ENCODE peak calls at places on chromosomes 7 and 10, in ten cellular contexts. J, C, N, B, X, O, K, U, E and Q are unnamed samples.

GRCh38 chr7:70432567-70433001 is 699.4 kb upstream of the GALNT17 start:
- DNase-seq in N (no peak), K (no peak), X (no peak), C (no peak), U (no peak), E (no peak), O (peak), J (no peak), B (no peak), Q (no peak)

GRCh38 chr7:37960483-37960882 is 40.0 kb downstream of the EPDR1 start:
- DNase-seq in N (no peak), E (no peak), C (no peak), B (no peak), K (no peak), O (no peak), U (no peak), J (no peak), X (no peak), Q (no peak)

GRCh38 chr10:103748020-103748419 is 107.4 kb downstream of the SH3PXD2A start:
- DNase-seq in C (no peak), U (no peak), X (no peak), J (peak), N (peak), O (no peak), B (no peak), E (no peak), K (no peak), Q (no peak)

GRCh38 chr7:12686234-12686893 is 1.1 kb upstream of the ARL4A start:
- DNase-seq in K (peak), U (peak), C (peak), B (peak), J (peak), X (peak), E (no peak), O (peak), N (peak), Q (peak)

GRCh38 chr10:31321396-31321941 is 2.5 kb downstream of the ZEB1 start:
- DNase-seq in J (no peak), U (peak), O (no peak), K (peak), N (no peak), B (no peak), C (no peak), E (no peak), X (no peak), Q (peak)

GRCh38 chr7:151755131-151755787 is 121.7 kb downstream of the PRKAG2 start:
- DNase-seq in J (no peak), E (no peak), C (peak), B (no peak), K (no peak), N (peak), X (no peak), U (peak), O (no peak), Q (peak)

GRCh38 chr7:45020915-45021314 is 20.9 kb downstream of the CCM2 start:
- DNase-seq in K (no peak), E (no peak), X (no peak), U (no peak), B (no peak), N (no peak), O (no peak), J (no peak), C (no peak), Q (no peak)

GRCh38 chr7:80677629-80678028 is 39.2 kb downstream of the CD36 start:
- DNase-seq in C (no peak), E (no peak), N (no peak), X (no peak), O (no peak), K (no peak), J (no peak), B (no peak), U (no peak), Q (no peak)

GRCh38 chr7:2282185-2282751 is 32.0 kb downstream of the SNX8 start:
- DNase-seq in U (no peak), J (no peak), O (no peak), C (no peak), B (no peak), X (no peak), E (no peak), N (no peak), K (no peak), Q (no peak)

GRCh38 chr10:132304756-132305509 is 2.8 kb downstream of the STK32C start:
- DNase-seq in C (peak), X (no peak), U (no peak), E (no peak), J (no peak), O (no peak), K (no peak), N (no peak), B (no peak), Q (no peak)

GRCh38 chr7:40288827-40289226 is 154.0 kb downstream of the SUGCT start:
- DNase-seq in C (no peak), N (no peak), U (no peak), K (no peak), O (no peak), X (no peak), E (no peak), B (no peak), J (no peak), Q (no peak)

GRCh38 chr7:23214938-23215337 is 31.6 kb upstream of the GPNMB start:
- DNase-seq in N (no peak), U (no peak), K (no peak), J (no peak), C (no peak), B (no peak), E (no peak), O (no peak), X (no peak), Q (no peak)

GRCh38 chr10:116211682-116212081 is 61.3 kb downstream of the GFRA1 start:
- DNase-seq in O (no peak), U (no peak), X (no peak), B (no peak), K (no peak), E (peak), C (no peak), J (no peak), N (no peak), Q (peak)

GRCh38 chr7:101736077-101736476 is 81.3 kb upstream of the CUX1 start:
- DNase-seq in B (no peak), J (no peak), U (no peak), K (no peak), O (no peak), N (no peak), C (no peak), E (no peak), X (no peak), Q (peak)

GRCh38 chr7:2465928-2466327 is 10.3 kb downstream of the GRIFIN start:
- DNase-seq in O (no peak), U (no peak), C (no peak), X (no peak), N (no peak), E (no peak), J (no peak), K (no peak), B (no peak), Q (no peak)

GRCh38 chr10:83957168-83957750 is 182.1 kb upstream of the GHITM start:
- DNase-seq in U (no peak), X (no peak), E (no peak), C (no peak), N (no peak), J (no peak), O (no peak), K (no peak), B (no peak), Q (no peak)

GRCh38 chr7:141729020-141729419 is 9.1 kb upstream of the SSBP1 start:
- DNase-seq in J (no peak), K (no peak), O (no peak), E (no peak), U (no peak), X (no peak), C (no peak), N (no peak), B (no peak), Q (no peak)

GRCh38 chr7:154720016-154720415 is 282.9 kb downstream of the PAXIP1 start:
- DNase-seq in E (no peak), X (no peak), C (no peak), U (no peak), J (no peak), N (no peak), O (no peak), B (no peak), K (no peak), Q (no peak)

GRCh38 chr10:19014034-19014433 is 34.6 kb upstream of the MALRD1 start:
- DNase-seq in J (no peak), X (no peak), C (no peak), B (no peak), E (no peak), N (no peak), K (no peak), U (no peak), O (no peak), Q (peak)

GRCh38 chr10:10359263-10359662 is 658.4 kb upstream of the CELF2 start:
- DNase-seq in U (no peak), O (no peak), J (no peak), B (no peak), N (no peak), E (no peak), X (no peak), K (no peak), C (no peak), Q (no peak)

GRCh38 chr7:50869108-50869716 is 86.5 kb upstream of the GRB10 start:
- DNase-seq in K (no peak), C (no peak), U (no peak), O (no peak), B (peak), J (no peak), X (peak), E (peak), N (no peak), Q (peak)

GRCh38 chr10:35639651-35640311 is 2.3 kb downstream of the FZD8 start:
- DNase-seq in N (peak), O (peak), K (no peak), C (peak), J (peak), B (peak), E (no peak), U (no peak), X (no peak), Q (peak)

GRCh38 chr10:71836594-71836970 is 14.5 kb downstream of the PSAP start:
- DNase-seq in E (no peak), O (no peak), B (no peak), C (no peak), N (no peak), K (no peak), U (no peak), X (no peak), J (no peak), Q (peak)

GRCh38 chr7:80833289-80834104 is 85.4 kb downstream of the SEMA3C start:
- DNase-seq in X (no peak), J (no peak), O (no peak), E (no peak), K (no peak), C (no peak), B (no peak), N (no peak), U (no peak), Q (no peak)

GRCh38 chr7:13034693-13035092 is 347.3 kb downstream of the ARL4A start:
- DNase-seq in N (no peak), J (no peak), E (no peak), C (no peak), X (no peak), B (no peak), U (no peak), K (no peak), O (no peak), Q (no peak)

GRCh38 chr7:143514487-143514886 is 36.8 kb downstream of the TAS2R41 start:
- DNase-seq in B (no peak), C (no peak), K (no peak), E (no peak), X (no peak), U (no peak), O (no peak), N (no peak), J (no peak), Q (no peak)

GRCh38 chr7:24972991-24973390 is 7.0 kb downstream of the OSBPL3 start:
- DNase-seq in U (no peak), N (no peak), O (no peak), B (no peak), C (no peak), X (no peak), E (no peak), J (no peak), K (no peak), Q (peak)

GRCh38 chr10:129843702-129844101 is 120.4 kb downstream of the EBF3 start:
- DNase-seq in N (no peak), J (no peak), C (no peak), K (no peak), U (no peak), B (no peak), X (no peak), E (no peak), O (no peak), Q (no peak)

GRCh38 chr7:102075553-102076135 is 211.0 kb upstream of the SH2B2 start:
- DNase-seq in O (peak), C (no peak), J (no peak), N (no peak), X (no peak), U (no peak), E (no peak), K (no peak), B (no peak), Q (no peak)

GRCh38 chr10:77606751-77607150 is 30.9 kb downstream of the KCNMA1 start:
- DNase-seq in E (no peak), K (no peak), O (no peak), U (no peak), B (no peak), C (no peak), N (no peak), J (no peak), X (no peak), Q (no peak)

GRCh38 chr7:52917982-52918578 is 117.4 kb upstream of the POM121L12 start:
- DNase-seq in N (no peak), O (no peak), U (no peak), C (no peak), E (no peak), B (no peak), J (no peak), K (no peak), X (no peak), Q (no peak)
- TF ChIP-seq CTCF in N (peak), O (no peak), U (no peak), C (no peak), E (no peak), B (no peak), J (no peak), K (no peak), X (peak), Q (no peak)

DNA sequence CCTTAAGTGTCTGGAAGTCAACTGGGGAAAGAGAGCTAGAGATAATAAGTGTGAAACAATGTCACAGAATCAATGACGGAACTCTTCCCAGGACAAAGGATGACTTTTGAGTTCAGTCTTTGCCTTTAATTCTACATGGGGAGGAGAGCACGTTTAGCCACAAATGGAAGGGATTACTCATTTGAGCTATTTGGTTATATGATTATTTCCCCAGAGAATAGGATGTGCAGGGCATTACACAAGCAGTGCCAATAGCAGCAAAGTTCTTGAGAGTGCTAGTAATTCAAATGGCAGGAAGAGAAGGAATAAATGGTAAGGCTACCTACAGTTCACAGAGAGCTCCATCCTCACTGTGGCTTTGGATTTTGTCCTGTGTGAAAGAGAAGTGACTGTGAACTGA is 6.0 kb downstream of the EGFR start:
- DNase-seq in B (no peak), U (no peak), O (no peak), N (no peak), X (no peak), C (no peak), K (no peak), J (no peak), E (peak), Q (peak)
- H3K4me3 ChIP-seq in B (no peak), U (no peak), O (no peak), N (no peak), X (no peak), C (no peak), K (no peak), J (no peak), E (no peak), Q (no peak)

DNA sequence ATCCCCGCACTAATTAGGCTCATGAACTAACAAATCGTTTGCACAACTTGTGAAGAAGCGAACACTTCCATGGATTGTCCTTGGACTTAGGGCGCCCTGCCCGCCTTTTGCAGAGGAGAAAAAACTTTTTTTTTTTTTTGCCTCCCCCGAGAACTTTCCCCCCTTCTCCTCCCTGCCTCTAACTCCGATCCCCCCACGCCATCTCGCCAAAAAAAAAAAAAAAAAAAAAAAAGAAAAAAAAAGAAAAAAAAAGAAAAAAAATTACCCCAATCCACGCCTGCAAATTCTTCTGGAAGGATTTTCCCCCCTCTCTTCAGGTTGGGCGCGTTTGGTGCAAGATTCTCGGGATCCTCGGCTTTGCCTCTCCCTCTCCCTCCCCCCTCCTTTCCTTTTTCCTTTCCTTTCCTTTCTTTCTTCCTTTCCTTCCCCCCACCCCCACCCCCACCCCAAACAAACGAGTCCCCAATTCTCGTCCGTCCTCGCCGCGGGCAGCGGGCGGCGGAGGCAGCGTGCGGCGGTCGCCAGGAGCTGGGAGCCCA is at the start of gene EMX2:
- DNase-seq in N (no peak), E (no peak), K (no peak), J (no peak), U (no peak), X (no peak), O (no peak), B (no peak), C (no peak), Q (no peak)
- TF ChIP-seq CTCF in N (no peak), E (no peak), K (no peak), J (no peak), U (no peak), X (no peak), O (no peak), B (no peak), C (no peak), Q (no peak)

GRCh38 chr10:101120884-101121660 is 10.0 kb upstream of the TLX1 start:
- DNase-seq in O (no peak), J (peak), B (no peak), K (peak), U (no peak), C (no peak), N (peak), E (no peak), X (no peak), Q (peak)

GRCh38 chr10:101123085-101123814 is 7.8 kb upstream of the TLX1 start:
- DNase-seq in E (no peak), B (no peak), X (no peak), K (no peak), U (no peak), J (peak), O (no peak), N (peak), C (no peak), Q (no peak)

GRCh38 chr10:101120520-101120883 is 10.6 kb upstream of the TLX1 start:
- DNase-seq in X (no peak), O (no peak), K (no peak), C (no peak), B (no peak), J (no peak), N (no peak), E (no peak), U (no peak), Q (no peak)

GRCh38 chr10:101122270-101123084 is 8.6 kb upstream of the TLX1 start:
- DNase-seq in K (no peak), E (no peak), N (no peak), X (no peak), C (no peak), J (no peak), O (no peak), B (no peak), U (no peak), Q (no peak)

DNA sequence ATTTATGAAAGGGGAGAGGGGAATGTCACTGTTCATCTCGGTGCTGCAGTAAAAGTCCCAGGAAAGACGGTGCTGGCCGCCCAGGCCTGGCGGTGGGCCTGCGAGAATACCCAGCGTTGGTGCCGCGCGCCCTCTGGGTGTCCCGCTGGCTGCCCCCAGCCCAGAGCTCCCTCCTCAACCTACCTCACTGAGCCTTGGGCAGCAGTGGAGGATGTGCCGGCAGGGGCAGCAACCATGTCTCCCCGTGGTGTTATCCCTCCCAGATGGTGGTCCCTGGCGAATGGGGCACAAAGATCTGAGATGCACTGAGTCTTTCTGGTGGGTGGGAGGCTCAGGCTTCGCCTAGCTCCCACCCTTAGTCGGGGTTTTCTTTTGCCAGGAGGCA is 9.4 kb upstream of the TLX1 start:
- DNase-seq in N (no peak), K (no peak), O (no peak), C (no peak), U (no peak), B (no peak), X (no peak), E (no peak), J (no peak), Q (no peak)
- H3K4me3 ChIP-seq in N (peak), K (peak), O (no peak), C (no peak), U (peak), B (peak), X (no peak), E (no peak), J (peak), Q (no peak)

GRCh38 chr7:134469622-134470021 is 10.7 kb upstream of the AKR1B1 start:
- DNase-seq in X (no peak), J (peak), K (no peak), N (no peak), C (no peak), E (no peak), U (no peak), O (no peak), B (peak), Q (no peak)

GRCh38 chr7:134468475-134468874 is 9.6 kb upstream of the AKR1B1 start:
- DNase-seq in U (no peak), B (no peak), K (no peak), C (no peak), J (no peak), X (no peak), N (no peak), O (no peak), E (no peak), Q (no peak)

GRCh38 chr7:134472572-134473242 is 13.8 kb upstream of the AKR1B1 start:
- DNase-seq in O (no peak), B (no peak), U (no peak), X (no peak), C (no peak), N (no peak), E (no peak), K (no peak), J (no peak), Q (no peak)

GRCh38 chr7:134468054-134468453 is 9.2 kb upstream of the AKR1B1 start:
- DNase-seq in N (no peak), O (peak), J (no peak), K (no peak), C (no peak), E (no peak), B (no peak), X (no peak), U (no peak), Q (no peak)

GRCh38 chr7:134470864-134471263 is 12.0 kb upstream of the AKR1B1 start:
- DNase-seq in C (no peak), J (no peak), N (no peak), K (no peak), U (no peak), B (no peak), E (no peak), O (no peak), X (peak), Q (peak)
- TF ChIP-seq CTCF in C (no peak), J (no peak), N (no peak), K (no peak), U (no peak), B (no peak), E (no peak), O (no peak), X (no peak), Q (no peak)

GRCh38 chr10:29319205-29319781 is 30.4 kb downstream of the LYZL1 start:
- DNase-seq in N (no peak), E (no peak), X (no peak), K (no peak), C (no peak), J (no peak), U (no peak), B (no peak), O (no peak), Q (no peak)
- H3K4me3 ChIP-seq in N (no peak), E (no peak), X (no peak), K (no peak), C (no peak), J (no peak), U (no peak), B (no peak), O (no peak), Q (no peak)